ENCODE peak calls at places on chromosomes 3 and 15, in four cellular contexts. O is AG20443, T is amygdala, M is progenitor cell of endocrine pancreas. C is an unnamed sample.

GRCh38 chr3:46962427-46962826 is 14.1 kb downstream of the CCDC12 start:
- DNase-seq in T (no peak), M (no peak), O (no peak), C (no peak)

GRCh38 chr3:37861540-37862051 is at the start of gene CTDSPL:
- DNase-seq in O (peak), T (peak), M (peak), C (peak)

GRCh38 chr15:83784975-83785374 is 131.1 kb downstream of the ADAMTSL3 start:
- DNase-seq in T (no peak), O (no peak), M (no peak), C (no peak)

GRCh38 chr15:34239151-34239761 is 14.4 kb downstream of the EMC4 start:
- DNase-seq in T (no peak), O (peak), M (no peak), C (peak)

GRCh38 chr15:58469432-58470353 is 37.9 kb downstream of the LIPC start:
- DNase-seq in T (no peak), O (peak), M (no peak), C (peak)

GRCh38 chr3:197775317-197775716 is 15.7 kb upstream of the LRCH3 start:
- DNase-seq in M (no peak), T (no peak), O (no peak), C (no peak)

GRCh38 chr3:170974872-170975271 is 51.6 kb downstream of the SLC2A2 start:
- DNase-seq in O (no peak), M (no peak), T (no peak), C (no peak)

GRCh38 chr3:179476215-179476614 is 24.9 kb upstream of the GNB4 start:
- DNase-seq in T (no peak), M (no peak), O (no peak), C (no peak)

GRCh38 chr3:79414821-79415220 is 353.0 kb downstream of the ROBO1 start:
- DNase-seq in M (no peak), O (peak), T (no peak), C (no peak)

GRCh38 chr3:152976232-152976631 is 141.3 kb downstream of the P2RY1 start:
- DNase-seq in T (no peak), M (no peak), O (no peak), C (no peak)

GRCh38 chr3:187456268-187456667 is 88.1 kb downstream of the RTP4 start:
- DNase-seq in M (no peak), O (no peak), T (no peak), C (no peak)

GRCh38 chr3:52005571-52005986 is 9.9 kb upstream of the RPL29 start:
- DNase-seq in O (peak), M (no peak), T (no peak), C (peak)

GRCh38 chr15:91975241-91975978 is 121.9 kb downstream of the SLCO3A1 start:
- DNase-seq in M (no peak), O (no peak), T (no peak), C (no peak)

GRCh38 chr3:10432156-10432845 is 73.1 kb downstream of the ATP2B2 start:
- DNase-seq in M (no peak), O (no peak), T (no peak), C (no peak)

GRCh38 chr3:160226026-160226739 is 961 bp downstream of the C3orf80 start:
- DNase-seq in M (peak), T (no peak), O (peak), C (peak)

GRCh38 chr15:77059761-77060345 is 11.1 kb downstream of the TSPAN3 start:
- DNase-seq in T (no peak), M (no peak), O (no peak), C (no peak)

GRCh38 chr3:46852839-46853355 is 10.3 kb downstream of the MYL3 start:
- DNase-seq in O (no peak), T (no peak), M (no peak), C (no peak)

GRCh38 chr15:68644996-68645395 is 66.2 kb downstream of the CORO2B start:
- DNase-seq in M (no peak), O (no peak), T (no peak), C (no peak)

GRCh38 chr3:171548918-171549317 is 88.7 kb upstream of the TNIK start:
- DNase-seq in M (no peak), T (no peak), O (no peak), C (no peak)

GRCh38 chr3:78349571-78349970 is 1309.7 kb downstream of the ROBO2 start:
- DNase-seq in M (no peak), O (no peak), T (no peak), C (no peak)

GRCh38 chr15:45200799-45201556 is 13.2 kb upstream of the SHF start:
- DNase-seq in O (peak), T (peak), M (peak), C (peak)

GRCh38 chr3:128481438-128481942 is 11.5 kb downstream of the GATA2 start:
- DNase-seq in M (no peak), T (no peak), O (no peak), C (no peak)

GRCh38 chr3:194472290-194472920 is 14.4 kb downstream of the ATP13A3 start:
- DNase-seq in T (no peak), M (no peak), O (peak), C (no peak)

GRCh38 chr15:52787123-52787503 is 3.0 kb downstream of the ONECUT1 start:
- DNase-seq in M (no peak), O (no peak), T (no peak), C (no peak)

GRCh38 chr3:130276203-130276803 is 69.2 kb upstream of the COL6A5 start:
- DNase-seq in M (no peak), T (no peak), O (peak), C (peak)

GRCh38 chr15:82810061-82810862 is 834 bp downstream of the WHAMM start:
- DNase-seq in M (peak), T (no peak), O (peak), C (no peak)

GRCh38 chr3:188875413-188875812 is 296.4 kb upstream of the TPRG1 start:
- DNase-seq in O (no peak), T (no peak), M (no peak), C (no peak)

GRCh38 chr15:35271371-35272043 is 186.4 kb upstream of the NANOGP8 start:
- DNase-seq in M (no peak), O (peak), T (no peak), C (peak)

GRCh38 chr3:14280326-14280725 is 101.7 kb downstream of the LSM3 start:
- DNase-seq in T (no peak), M (no peak), O (peak), C (no peak)

GRCh38 chr3:149180057-149180573 is 41.5 kb downstream of the CP start:
- DNase-seq in M (no peak), O (peak), T (no peak), C (peak)

GRCh38 chr3:136042608-136043221 is 77.2 kb downstream of the PPP2R3A start:
- DNase-seq in O (peak), M (no peak), T (no peak), C (peak)

C was measured in hepatic stellate cell.